ENCODE peak calls at places on chromosomes 4 and X, in five cellular contexts. M is NCI-H460, P is stomach, S is GM10248, X is NCI-H524. G is an unnamed sample.

GRCh38 chr4:123349401-123350190 is 47.0 kb upstream of the SPRY1 start:
- DNase-seq in X (no peak), M (no peak), P (peak; percentile 49), S (no peak), G (no peak)

GRCh38 chr4:140856692-140857091 is 100.5 kb upstream of the TBC1D9 start:
- DNase-seq in P (peak; percentile 28), X (no peak), M (no peak), S (no peak), G (no peak)

GRCh38 chrX:78314561-78314960 is 12.8 kb downstream of the CYSLTR1 start:
- DNase-seq in P (no peak), X (no peak), S (no peak), M (no peak), G (no peak)

GRCh38 chr4:24680746-24681145 is 96.4 kb upstream of the DHX15 start:
- DNase-seq in X (no peak), M (no peak), P (no peak), S (no peak), G (no peak)

GRCh38 chrX:148535639-148536038 is 35.2 kb downstream of the AFF2 start:
- DNase-seq in M (no peak), S (no peak), X (no peak), P (no peak), G (no peak)

GRCh38 chrX:805988-806387 is 175.4 kb downstream of the SHOX start:
- DNase-seq in X (no peak), P (no peak), M (no peak), S (no peak), G (no peak)

GRCh38 chrX:66601522-66601921 is 37.4 kb downstream of the EDA2R start:
- DNase-seq in P (no peak), X (no peak), M (no peak), S (no peak), G (no peak)

GRCh38 chr4:136763844-136764446 is 768.3 kb downstream of the PCDH18 start:
- DNase-seq in P (no peak), S (no peak), M (no peak), X (no peak), G (no peak)

GRCh38 chr4:169540774-169541173 is 71.6 kb downstream of the NEK1 start:
- DNase-seq in S (no peak), M (no peak), P (no peak), X (no peak), G (no peak)

GRCh38 chr4:52873191-52873590 is 11.1 kb downstream of the RASL11B start:
- DNase-seq in P (peak; percentile 28), X (no peak), S (no peak), M (no peak), G (peak; percentile 48)

GRCh38 chr4:71773004-71773403 is 10.9 kb downstream of the GC start:
- DNase-seq in S (no peak), M (no peak), P (no peak), X (no peak), G (no peak)

GRCh38 chr4:125489952-125490690 is 175.4 kb downstream of the FAT4 start:
- DNase-seq in P (no peak), M (no peak), S (no peak), X (no peak), G (no peak)

GRCh38 chrX:70479970-70480659 is 35.5 kb downstream of the DLG3 start:
- DNase-seq in M (no peak), P (peak; percentile 43), X (no peak), S (no peak), G (peak; percentile 6)

GRCh38 chr4:151218343-151218742 is 58.6 kb upstream of the PRSS48 start:
- DNase-seq in P (no peak), S (no peak), X (no peak), M (no peak), G (no peak)

GRCh38 chr4:151992755-151993154 is 231.9 kb upstream of the GATB start:
- DNase-seq in M (no peak), X (no peak), S (no peak), P (no peak), G (no peak)

GRCh38 chr4:183447646-183448045 is 3.2 kb downstream of the CDKN2AIP start:
- DNase-seq in M (no peak), S (no peak), X (no peak), P (no peak), G (no peak)

GRCh38 chrX:100864967-100865366 is 9.2 kb downstream of the NOX1 start:
- DNase-seq in M (no peak), X (no peak), P (no peak), S (no peak), G (no peak)

GRCh38 chr4:55080174-55080865 is 45.1 kb downstream of the KDR start:
- DNase-seq in S (no peak), X (no peak), M (no peak), P (no peak), G (no peak)

GRCh38 chr4:144740316-144740715 is 94.4 kb downstream of the HHIP start:
- DNase-seq in X (no peak), P (no peak), M (no peak), S (no peak), G (no peak)

GRCh38 chr4:150972592-150972991 is 42.5 kb downstream of the LRBA start:
- DNase-seq in P (no peak), S (no peak), X (no peak), M (no peak), G (no peak)

GRCh38 chr4:124070688-124071484 is 641.6 kb downstream of the ANKRD50 start:
- DNase-seq in S (no peak), X (no peak), P (no peak), M (no peak), G (no peak)

GRCh38 chr4:8071741-8072140 is 86.9 kb downstream of the ABLIM2 start:
- DNase-seq in M (no peak), P (no peak), S (no peak), X (no peak), G (no peak)

GRCh38 chrX:56783450-56783831 is 54.4 kb downstream of the NBDY start:
- DNase-seq in S (no peak), M (no peak), X (no peak), P (peak; percentile 77), G (no peak)

GRCh38 chr4:10025230-10025806 is 4.0 kb upstream of the SLC2A9 start:
- DNase-seq in X (no peak), S (no peak), M (no peak), P (no peak), G (no peak)

GRCh38 chr4:71366776-71367175 is 28.0 kb downstream of the SLC4A4 start:
- DNase-seq in M (no peak), S (no peak), X (peak; percentile 58), P (no peak), G (no peak)

GRCh38 chr4:179625391-179625790 is 2183.2 kb upstream of the AGA start:
- DNase-seq in X (no peak), P (no peak), S (no peak), M (no peak), G (no peak)

GRCh38 chrX:20217279-20217678 is 49.4 kb downstream of the RPS6KA3 start:
- DNase-seq in M (peak; percentile 33), X (no peak), S (no peak), P (no peak), G (no peak)

GRCh38 chrX:136202889-136203288 is 48.3 kb downstream of the MAP7D3 start:
- DNase-seq in X (no peak), M (no peak), S (no peak), P (no peak), G (no peak)

GRCh38 chr4:996030-996993 is 3.1 kb upstream of the SLC26A1 start:
- DNase-seq in X (no peak), M (no peak), S (no peak), P (no peak), G (no peak)

GRCh38 chr4:185113340-185113739 is 29.7 kb upstream of the SLC25A4 start:
- DNase-seq in S (no peak), X (no peak), M (no peak), P (no peak), G (no peak)

GRCh38 chrX:41720125-41720780 is 3.7 kb upstream of the GPR82 start:
- DNase-seq in X (no peak), P (peak; percentile 28), S (peak; percentile 18), M (no peak), G (no peak)